ENCODE peak calls at places on chromosomes 4 and X, in nine cellular contexts. V is HepG2, Z is A549, J is esophagus squamous epithelium, G is IMR-90, X is H54, U is breast epithelium, O is spleen, Q is tibial nerve. K is an unnamed sample.

GRCh38 chr4:187555174-187555573 is 440.4 kb upstream of the ZFP42 start:
- DNase-seq in V (no peak), Z (no peak), J (no peak), G (no peak), X (no peak), U (no peak), O (no peak), Q (no peak), K (no peak)

GRCh38 chr4:4771160-4771559 is 88.3 kb upstream of the MSX1 start:
- DNase-seq in V (no peak), Z (no peak), J (no peak), G (no peak), X (no peak), U (no peak), O (no peak), Q (no peak), K (no peak)

GRCh38 chrX:154074199-154074598 is 23.3 kb downstream of the MECP2 start:
- DNase-seq in V (peak; percentile 19), Z (peak; percentile 28), J (no peak), G (peak; percentile 73), X (peak; percentile 45), U (no peak), O (no peak), Q (no peak), K (peak; percentile 23)

GRCh38 chr4:39451423-39452023 is 7.2 kb downstream of the RPL9 start:
- DNase-seq in V (no peak), Z (no peak), J (no peak), G (no peak), X (no peak), U (no peak), O (no peak), Q (no peak), K (no peak)

GRCh38 chr4:100635899-100636298 is 118.1 kb upstream of the EMCN start:
- DNase-seq in V (no peak), Z (no peak), J (no peak), G (no peak), X (no peak), U (no peak), O (no peak), Q (no peak), K (no peak)

GRCh38 chr4:99458911-99459447 is 23.8 kb upstream of the ADH7 start:
- DNase-seq in V (no peak), Z (no peak), J (no peak), G (peak; percentile 4), X (no peak), U (no peak), O (no peak), Q (no peak), K (no peak)

GRCh38 chr4:110681381-110681780 is 58.5 kb upstream of the PITX2 start:
- DNase-seq in V (no peak), Z (no peak), J (no peak), G (no peak), X (no peak), U (no peak), O (no peak), Q (no peak), K (no peak)

GRCh38 chrX:49761481-49761880 is 65.7 kb upstream of the PAGE1 start:
- DNase-seq in V (peak; percentile 23), Z (peak; percentile 11), J (no peak), G (peak; percentile 12), X (no peak), U (no peak), O (no peak), Q (no peak), K (peak; percentile 3)

GRCh38 chr4:8121236-8122015 is 37.2 kb downstream of the ABLIM2 start:
- DNase-seq in V (no peak), Z (no peak), J (no peak), G (no peak), X (no peak), U (no peak), O (no peak), Q (no peak), K (no peak)

GRCh38 chr4:8123865-8124264 is 34.7 kb downstream of the ABLIM2 start:
- DNase-seq in V (no peak), Z (no peak), J (no peak), G (no peak), X (no peak), U (no peak), O (no peak), Q (no peak), K (no peak)

GRCh38 chr4:8122746-8123145 is 35.9 kb downstream of the ABLIM2 start:
- DNase-seq in V (no peak), Z (no peak), J (no peak), G (no peak), X (no peak), U (no peak), O (no peak), Q (no peak), K (no peak)

GRCh38 chr4:8125526-8126056 is 33.0 kb downstream of the ABLIM2 start:
- DNase-seq in V (no peak), Z (no peak), J (no peak), G (no peak), X (no peak), U (no peak), O (no peak), Q (no peak), K (no peak)

DNA sequence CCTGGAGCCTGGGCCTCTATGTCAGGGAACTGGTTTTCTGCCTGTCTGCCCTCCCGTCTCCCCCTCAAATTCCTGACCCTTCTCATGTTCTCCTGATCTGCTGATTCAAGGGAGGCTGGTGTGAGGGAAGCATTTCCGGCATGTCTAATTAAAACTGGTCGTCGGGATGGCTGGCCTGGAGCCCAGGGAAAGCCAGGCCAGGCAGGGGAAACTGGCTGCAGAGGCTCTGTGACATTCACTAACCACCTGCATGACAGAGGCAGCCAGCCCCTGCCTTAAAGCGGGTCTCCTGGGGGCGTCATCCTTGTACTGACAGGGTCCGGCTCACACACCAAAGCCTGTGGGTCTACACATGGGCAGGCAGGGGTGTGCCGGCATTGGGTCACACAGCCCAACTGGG is 35.2 kb downstream of the ABLIM2 start:
- DNase-seq in V (no peak), Z (no peak), J (no peak), G (no peak), X (no peak), U (no peak), O (no peak), Q (no peak), K (no peak)
- TF ChIP-seq POLR2A in V (no peak), Z (no peak), J (no peak), G (no peak), X (no peak), U (no peak), O (no peak), Q (no peak), K (no peak)

GRCh38 chr4:173168396-173169177 is at the start of gene GALNT7:
- DNase-seq in V (no peak), Z (peak; percentile 81), J (peak; percentile 6), G (peak; percentile 52), X (peak; percentile 60), U (peak; percentile 80), O (peak; percentile 94), Q (peak; percentile 34), K (peak; percentile 61)

GRCh38 chr4:173169428-173170209 is 1.0 kb downstream of the GALNT7 start:
- DNase-seq in V (no peak), Z (peak; percentile 65), J (no peak), G (peak; percentile 62), X (no peak), U (peak; percentile 54), O (peak; percentile 95), Q (peak; percentile 34), K (peak; percentile 76)

GRCh38 chr4:173169178-173169427 is 492 bp downstream of the GALNT7 start:
- DNase-seq in V (no peak), Z (no peak), J (no peak), G (no peak), X (no peak), U (no peak), O (no peak), Q (no peak), K (no peak)

GRCh38 chr4:173170210-173170778 is 1.7 kb downstream of the GALNT7 start:
- DNase-seq in V (no peak), Z (no peak), J (no peak), G (no peak), X (no peak), U (no peak), O (no peak), Q (no peak), K (peak; percentile 50)

GRCh38 chr4:173167793-173168395 is 717 bp upstream of the GALNT7 start:
- DNase-seq in V (no peak), Z (peak; percentile 67), J (no peak), G (peak; percentile 30), X (no peak), U (no peak), O (peak; percentile 86), Q (no peak), K (peak; percentile 54)
- TF ChIP-seq POLR2A in V (no peak), Z (no peak), J (no peak), G (no peak), X (peak; percentile 41), U (no peak), O (no peak), Q (no peak), K (no peak)

GRCh38 chrX:130401415-130402210 is at the start of gene RBMX2:
- DNase-seq in V (peak; percentile 57), Z (peak; percentile 80), J (peak; percentile 22), G (peak; percentile 61), X (peak; percentile 87), U (peak; percentile 58), O (peak; percentile 91), Q (peak; percentile 39), K (peak; percentile 78)
- TF ChIP-seq POLR2A in V (peak; percentile 72), Z (peak; percentile 69), J (peak; percentile 30), G (no peak), X (peak; percentile 65), U (no peak), O (peak; percentile 48), Q (peak; percentile 46), K (peak; percentile 79)

DNA sequence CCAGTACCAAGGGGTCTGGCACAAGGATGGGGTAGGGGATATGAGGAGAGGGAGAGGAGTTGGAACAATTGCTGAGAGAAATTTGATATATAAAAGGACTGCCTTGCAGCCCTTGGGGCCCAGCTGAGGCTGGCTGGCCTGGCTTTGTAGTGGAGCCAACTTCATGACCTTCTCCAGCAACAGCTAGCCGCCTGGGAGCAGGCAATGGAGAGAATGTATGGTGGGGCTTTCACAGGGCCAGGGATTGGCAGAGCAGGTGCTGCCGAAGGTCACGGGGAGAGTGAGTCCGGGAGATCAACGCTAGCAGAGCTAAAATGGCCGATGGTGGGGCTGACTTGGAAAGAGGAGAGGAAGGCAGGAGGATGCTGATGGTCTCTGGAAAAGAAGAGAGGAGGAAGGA is 120.4 kb upstream of the SMIM10 start:
- DNase-seq in V (no peak), Z (no peak), J (no peak), G (no peak), X (no peak), U (no peak), O (no peak), Q (no peak), K (no peak)
- TF ChIP-seq POLR2A in V (no peak), Z (no peak), J (no peak), G (no peak), X (no peak), U (no peak), O (no peak), Q (no peak), K (no peak)

DNA sequence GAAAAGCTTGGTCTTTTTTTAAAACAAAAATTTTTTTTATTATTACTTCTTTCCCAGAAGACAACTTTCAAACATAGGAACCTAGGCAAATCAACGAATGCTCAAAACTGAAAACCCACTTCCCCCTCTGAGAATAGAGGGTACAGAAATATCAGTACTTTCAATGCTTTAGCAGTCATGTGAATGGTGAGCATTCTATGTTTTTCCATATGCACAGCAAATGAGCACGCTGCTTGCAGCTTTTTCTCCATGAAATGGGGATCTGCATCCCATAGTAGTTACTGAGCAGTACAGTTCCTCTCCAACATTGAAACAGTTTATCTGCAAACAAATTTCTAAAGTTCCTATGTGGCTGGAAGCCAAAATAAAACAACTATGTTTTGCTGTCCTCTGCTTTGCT is 108.4 kb upstream of the BMP2K start:
- DNase-seq in V (no peak), Z (no peak), J (no peak), G (no peak), X (no peak), U (no peak), O (no peak), Q (no peak), K (no peak)
- TF ChIP-seq POLR2A in V (no peak), Z (no peak), J (no peak), G (no peak), X (no peak), U (no peak), O (no peak), Q (no peak), K (no peak)